ENCODE peak calls at places on chromosomes 11 and 22, in six cellular contexts. Q is transverse colon, Y is kidney tubule cell, L is T-cell, W is left cardiac atrium, M is ureter. A is an unnamed sample.

GRCh38 chr22:49753961-49754673 is 73.6 kb downstream of the BRD1 start:
- DNase-seq in Q (no peak), M (no peak), Y (no peak), L (no peak), W (no peak), A (peak)

GRCh38 chr11:47587733-47588326 is 1.4 kb downstream of the FAM180B start:
- DNase-seq in Y (no peak), L (no peak), M (no peak), W (peak), Q (peak), A (no peak)

GRCh38 chr22:19875531-19876313 is 21.0 kb upstream of the GNB1L start:
- DNase-seq in M (peak), Q (no peak), W (peak), L (no peak), Y (no peak), A (peak)

GRCh38 chr11:14972581-14973490 is 685 bp upstream of the CALCA start:
- DNase-seq in M (no peak), Q (no peak), W (no peak), Y (no peak), L (no peak), A (no peak)

GRCh38 chr11:12199231-12199948 is 89.0 kb downstream of the MICAL2 start:
- DNase-seq in L (no peak), Q (peak), M (no peak), Y (no peak), W (no peak), A (no peak)

GRCh38 chr11:70525006-70525405 is 126.7 kb downstream of the CTTN start:
- DNase-seq in Q (no peak), W (no peak), L (no peak), M (no peak), Y (no peak), A (no peak)

GRCh38 chr11:110243804-110244203 is 52.6 kb downstream of the RDX start:
- DNase-seq in Q (no peak), Y (no peak), M (no peak), L (no peak), W (no peak), A (no peak)

GRCh38 chr22:23533328-23533762 is 46.7 kb downstream of the IGLL1 start:
- DNase-seq in L (peak), Q (no peak), W (no peak), M (no peak), Y (peak), A (peak)

GRCh38 chr11:533049-533585 is 2.3 kb downstream of the HRAS start:
- DNase-seq in Y (no peak), M (peak), W (peak), Q (no peak), L (no peak), A (no peak)

GRCh38 chr11:81963018-81963417 is 770.6 kb downstream of the FAM181B start:
- DNase-seq in L (no peak), Q (no peak), W (no peak), Y (no peak), M (no peak), A (no peak)

GRCh38 chr11:47410404-47411264 is 2.2 kb downstream of the SLC39A13 start:
- DNase-seq in L (no peak), Y (no peak), Q (no peak), M (no peak), W (no peak), A (no peak)

GRCh38 chr11:25529572-25529971 is 802.4 kb upstream of the ANO3 start:
- DNase-seq in Q (no peak), M (no peak), Y (no peak), W (no peak), L (no peak), A (no peak)

GRCh38 chr22:26606611-26607010 is 11.2 kb downstream of the CRYBB1 start:
- DNase-seq in Q (no peak), W (no peak), Y (peak), L (no peak), M (no peak), A (no peak)

GRCh38 chr11:116950210-116950609 is 112.8 kb upstream of the APOA1 start:
- DNase-seq in W (no peak), L (no peak), Q (no peak), M (no peak), Y (no peak), A (no peak)

GRCh38 chr22:48884786-48885185 is 942.9 kb downstream of the BRD1 start:
- DNase-seq in L (no peak), W (no peak), M (no peak), Y (no peak), Q (no peak), A (peak)

GRCh38 chr11:1229471-1230120 is 6.7 kb downstream of the MUC5B start:
- DNase-seq in M (no peak), Y (no peak), Q (peak), L (no peak), W (peak), A (no peak)

GRCh38 chr11:121613724-121614123 is 161.0 kb upstream of the SORL1-AS1 start:
- DNase-seq in W (no peak), L (no peak), M (no peak), Q (no peak), Y (peak), A (no peak)

GRCh38 chr11:34827239-34827638 is 88.9 kb downstream of the APIP start:
- DNase-seq in Y (no peak), L (no peak), W (no peak), Q (no peak), M (no peak), A (no peak)

GRCh38 chr22:38872831-38873248 is 824 bp upstream of the CBX6 start:
- DNase-seq in W (peak), M (peak), L (no peak), Y (peak), Q (peak), A (peak)

GRCh38 chr22:47631571-47632102 is 869.2 kb downstream of the TBC1D22A start:
- DNase-seq in Q (no peak), M (no peak), L (no peak), W (no peak), Y (no peak), A (no peak)

GRCh38 chr11:32231909-32232493 is 141.1 kb downstream of the RCN1 start:
- DNase-seq in L (no peak), Y (peak), M (no peak), W (no peak), Q (no peak), A (no peak)

GRCh38 chr11:11821899-11822298 is 19.9 kb upstream of the USP47 start:
- DNase-seq in L (no peak), Y (peak), Q (no peak), M (no peak), W (no peak), A (no peak)

GRCh38 chr11:109795234-109795633 is 298.0 kb upstream of the ZC3H12C start:
- DNase-seq in Q (no peak), W (no peak), M (no peak), L (no peak), Y (peak), A (no peak)

GRCh38 chr22:24875862-24876506 is 70.0 kb downstream of the SGSM1 start:
- DNase-seq in L (no peak), M (no peak), Q (no peak), W (no peak), Y (peak), A (no peak)

A was measured in dorsolateral prefrontal cortex.